ENCODE peak calls at places on chromosomes 11 and 22, in nine cellular contexts. X is pancreas; I is osteoblast; K is brain microvascular endothelial cell; R is lung; L is right cardiac atrium; W is CD4-positive, alpha-beta memory T cell; B is fibroblast of lung; G is Peyer's patch. E is an unnamed sample.

GRCh38 chr11:118476676-118477075 is 40.4 kb downstream of the KMT2A start:
- DNase-seq in X (no peak), K (peak; percentile 8), I (no peak), W (no peak), R (no peak), B (peak; percentile 46), L (no peak), G (no peak), E (no peak)

GRCh38 chr11:70470127-70470526 is 71.8 kb downstream of the CTTN start:
- DNase-seq in L (no peak), W (no peak), K (no peak), G (no peak), R (no peak), B (peak; percentile 71), I (peak; percentile 32), X (no peak), E (peak; percentile 3)

GRCh38 chr11:75214411-75214821 is 26.2 kb upstream of the TPBGL start:
- DNase-seq in I (peak; percentile 92), B (peak; percentile 69), R (peak; percentile 69), K (peak; percentile 80), G (peak; percentile 81), L (peak; percentile 85), X (peak; percentile 82), W (peak; percentile 67), E (peak; percentile 66)

GRCh38 chr11:119055901-119056300 is 1.1 kb downstream of the HYOU1 start:
- DNase-seq in K (no peak), G (no peak), X (no peak), B (peak; percentile 34), L (no peak), I (peak; percentile 92), W (no peak), R (no peak), E (no peak)

GRCh38 chr22:19448076-19448607 is 631 bp upstream of the C22orf39 start:
- DNase-seq in W (no peak), R (peak; percentile 35), X (no peak), I (peak; percentile 97), B (peak; percentile 59), G (peak; percentile 77), L (no peak), K (peak; percentile 51), E (no peak)

GRCh38 chr11:74636633-74637184 is 44.3 kb downstream of the POLD3 start:
- DNase-seq in W (no peak), X (no peak), I (peak; percentile 44), B (peak; percentile 88), R (no peak), G (no peak), K (peak; percentile 58), L (no peak), E (no peak)

GRCh38 chr11:93704237-93704636 is 37.1 kb downstream of the TAF1D start:
- DNase-seq in L (no peak), X (no peak), K (no peak), G (no peak), R (no peak), W (no peak), B (no peak), I (no peak), E (no peak)

GRCh38 chr22:32202161-32202538 is 2.7 kb downstream of the RFPL2 start:
- DNase-seq in R (no peak), K (no peak), X (no peak), L (no peak), W (no peak), G (no peak), B (no peak), I (no peak), E (no peak)

GRCh38 chr11:130906616-130907015 is 9.7 kb downstream of the SNX19 start:
- DNase-seq in K (no peak), W (no peak), G (no peak), R (no peak), I (no peak), L (no peak), X (no peak), B (no peak), E (no peak)

GRCh38 chr11:126002181-126002580 is 56.3 kb downstream of the VSIG10L2 start:
- DNase-seq in I (no peak), G (no peak), L (no peak), X (no peak), B (no peak), R (no peak), W (no peak), K (no peak), E (no peak)

GRCh38 chr11:121512468-121513465 is 60.0 kb upstream of the SORL1-AS1 start:
- DNase-seq in G (no peak), I (no peak), X (no peak), K (no peak), R (no peak), B (no peak), L (no peak), W (no peak), E (no peak)

GRCh38 chr11:10326080-10326964 is 21.4 kb downstream of the ADM start:
- DNase-seq in K (no peak), X (peak; percentile 69), G (peak; percentile 84), I (no peak), R (no peak), W (no peak), B (peak; percentile 88), L (peak; percentile 18), E (no peak)

GRCh38 chr11:96863520-96863919 is 473.7 kb downstream of the JRKL start:
- DNase-seq in R (no peak), G (no peak), I (no peak), B (no peak), L (peak; percentile 63), X (peak; percentile 28), K (no peak), W (no peak), E (no peak)

GRCh38 chr11:57069942-57070341 is 81.2 kb downstream of the OR5AK2 start:
- DNase-seq in L (no peak), I (no peak), X (no peak), R (no peak), K (no peak), B (peak; percentile 33), G (no peak), W (no peak), E (no peak)

GRCh38 chr11:114291847-114292680 is 4.1 kb upstream of the NNMT start:
- DNase-seq in B (peak; percentile 71), X (no peak), I (no peak), R (no peak), L (no peak), G (no peak), W (no peak), K (peak; percentile 83), E (no peak)

GRCh38 chr22:20436309-20437252 is 1.0 kb downstream of the SCARF2 start:
- DNase-seq in R (no peak), L (peak; percentile 61), B (peak; percentile 29), I (peak; percentile 99), K (no peak), G (no peak), X (peak; percentile 45), W (no peak), E (peak; percentile 47)

GRCh38 chr11:123301696-123302400 is 106.8 kb upstream of the CLMP start:
- DNase-seq in B (no peak), L (peak; percentile 53), X (peak; percentile 54), R (peak; percentile 48), G (peak; percentile 79), K (no peak), I (peak; percentile 93), W (peak; percentile 66), E (peak; percentile 60)
- H3K27me3 ChIP-seq in B (peaks cover 16% of the 10 kb centered on the region), L (no peaks in the 10 kb centered on the region), X (peaks cover 17% of the 10 kb centered on the region), R (no peaks in the 10 kb centered on the region), G (no peaks in the 10 kb centered on the region), K (no peaks in the 10 kb centered on the region), I (peaks cover 7% of the 10 kb centered on the region), W (no peaks in the 10 kb centered on the region), E (no peaks in the 10 kb centered on the region)

DNA sequence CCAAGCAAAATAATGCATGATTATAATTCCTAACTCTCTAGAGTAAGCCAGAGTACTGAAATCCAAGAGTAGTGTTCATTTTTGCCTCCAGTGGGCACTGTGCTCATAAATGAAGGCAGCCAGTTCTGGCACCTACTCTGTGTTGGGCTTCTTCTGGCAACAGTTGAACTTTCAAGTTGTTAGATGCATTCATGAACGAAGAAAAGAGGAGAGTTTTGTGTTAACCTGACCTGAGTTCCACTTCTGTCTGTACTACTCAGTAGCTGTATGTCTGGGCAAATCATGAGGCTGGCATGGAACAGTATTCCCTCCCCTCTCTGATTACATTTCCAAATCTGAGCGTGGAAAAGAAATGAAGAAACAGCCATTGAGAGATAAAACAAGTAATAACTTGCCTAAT is 20.3 kb upstream of the TENM4 start:
- DNase-seq in I (no peak), G (no peak), B (peak; percentile 57), X (no peak), W (no peak), L (no peak), R (no peak), K (no peak), E (no peak)
- H3K27ac ChIP-seq in I (no peak overlapping the region), G (no peak overlapping the region), B (no peak overlapping the region), X (no peak overlapping the region), W (no peak overlapping the region), L (no peak overlapping the region), R (no peak overlapping the region), K (no peak overlapping the region), E (no peak overlapping the region)

GRCh38 chr22:23888615-23889401 is 5.4 kb upstream of the MIF start:
- DNase-seq in R (no peak), B (peak; percentile 42), X (no peak), K (peak; percentile 10), G (no peak), W (no peak), I (peak; percentile 92), L (no peak), E (no peak)
- H3K4me3 ChIP-seq in R (no peak overlapping the region), B (no peak overlapping the region), X (no peak overlapping the region), K (no peak overlapping the region), G (no peak overlapping the region), W (no peak overlapping the region), I (no peak overlapping the region), L (no peak overlapping the region), E (no peak overlapping the region)

GRCh38 chr11:64686466-64687175 is 36.4 kb downstream of the NRXN2 start:
- DNase-seq in G (no peak), K (no peak), W (no peak), I (peak; percentile 34), R (no peak), X (no peak), L (no peak), B (no peak), E (no peak)

GRCh38 chr11:64690235-64690634 is 32.8 kb downstream of the NRXN2 start:
- DNase-seq in B (no peak), L (no peak), W (no peak), R (no peak), X (no peak), G (no peak), I (no peak), K (no peak), E (no peak)

GRCh38 chr11:64687204-64687603 is 35.8 kb downstream of the NRXN2 start:
- DNase-seq in B (no peak), I (peak; percentile 37), R (no peak), X (peak; percentile 90), G (no peak), L (peak; percentile 40), K (no peak), W (no peak), E (no peak)

GRCh38 chr11:64687641-64688533 is 35.1 kb downstream of the NRXN2 start:
- DNase-seq in B (no peak), G (no peak), X (peak; percentile 43), K (no peak), I (peak; percentile 34), R (no peak), W (no peak), L (no peak), E (no peak)

DNA sequence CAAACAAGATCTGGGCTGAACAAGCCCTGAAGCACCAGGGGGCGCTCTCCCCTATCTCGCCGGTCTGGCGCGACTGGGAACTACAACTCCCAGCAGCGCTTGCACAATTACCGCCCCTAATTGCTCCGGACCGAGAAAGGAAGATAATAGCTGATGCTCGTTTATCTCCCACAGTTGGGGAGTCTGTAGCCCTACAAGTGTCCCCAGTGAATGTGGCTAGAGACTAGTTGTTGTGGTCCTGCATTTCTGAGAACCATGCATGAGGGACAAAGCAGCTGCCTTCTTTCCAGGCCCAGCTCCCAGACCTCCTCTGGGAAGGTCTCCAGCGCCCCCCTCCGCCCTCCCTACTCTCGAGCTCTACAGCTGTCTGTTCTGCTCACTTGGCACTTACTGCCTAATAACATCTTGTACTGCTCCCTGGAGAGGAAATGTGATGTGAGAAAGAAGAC is 34.4 kb downstream of the NRXN2 start:
- DNase-seq in R (peak; percentile 85), I (peak; percentile 94), B (peak; percentile 85), X (peak; percentile 86), G (peak; percentile 94), W (peak; percentile 83), L (peak; percentile 90), K (peak; percentile 85), E (peak; percentile 92)
- H3K27me3 ChIP-seq in R (no peaks in the 10 kb centered on the region), I (peaks cover 32% of the 10 kb centered on the region), B (peaks cover 28% of the 10 kb centered on the region), X (no peaks in the 10 kb centered on the region), G (no peaks in the 10 kb centered on the region), W (peaks cover 4% of the 10 kb centered on the region), L (no peaks in the 10 kb centered on the region), K (peaks cover 20% of the 10 kb centered on the region), E (peaks cover 17% of the 10 kb centered on the region)

E was measured in CD8-positive, alpha-beta memory T cell.